ENCODE peak calls at places on chromosomes 3 and 15, in eight cellular contexts. Z is GM13976, Y is mesothelial cell of epicardium, M is A549, A is psoas muscle, J is lung, Q is Panc1, T is bronchial epithelial cell. W is an unnamed sample.

GRCh38 chr15:98983333-98983732 is 24.3 kb downstream of the PGPEP1L start:
- DNase-seq in Z (no peak), Y (no peak), M (peak), A (no peak), J (peak), Q (peak), T (peak), W (peak)

GRCh38 chr3:97931218-97931617 is 41.0 kb downstream of the RIOX2 start:
- DNase-seq in Z (no peak), Y (no peak), M (no peak), A (no peak), J (no peak), Q (no peak), T (no peak), W (no peak)

GRCh38 chr3:51940648-51941421 is 869 bp downstream of the RRP9 start:
- DNase-seq in Z (no peak), Y (no peak), M (no peak), A (no peak), J (no peak), Q (no peak), T (no peak), W (no peak)

GRCh38 chr3:131917006-131917405 is 117.8 kb downstream of the CPNE4 start:
- DNase-seq in Z (no peak), Y (no peak), M (no peak), A (no peak), J (no peak), Q (no peak), T (peak), W (no peak)

GRCh38 chr15:31082771-31083393 is 18.6 kb downstream of the TRPM1 start:
- DNase-seq in Z (no peak), Y (no peak), M (no peak), A (no peak), J (no peak), Q (no peak), T (no peak), W (no peak)

GRCh38 chr15:52439470-52439869 is 89.2 kb downstream of the MYO5A start:
- DNase-seq in Z (no peak), Y (no peak), M (no peak), A (no peak), J (no peak), Q (no peak), T (peak), W (no peak)

GRCh38 chr3:17742837-17743659 is 617 bp upstream of the TBC1D5 start:
- DNase-seq in Z (no peak), Y (peak), M (no peak), A (no peak), J (no peak), Q (peak), T (peak), W (no peak)

GRCh38 chr3:158347966-158348365 is 223.0 kb upstream of the MLF1 start:
- DNase-seq in Z (no peak), Y (no peak), M (no peak), A (no peak), J (no peak), Q (no peak), T (no peak), W (no peak)

GRCh38 chr3:9111349-9112265 is 137.8 kb downstream of the SRGAP3 start:
- DNase-seq in Z (no peak), Y (no peak), M (no peak), A (peak), J (no peak), Q (no peak), T (no peak), W (no peak)

GRCh38 chr15:34365836-34366235 is 1.2 kb downstream of the LPCAT4 start:
- DNase-seq in Z (peak), Y (no peak), M (no peak), A (no peak), J (no peak), Q (no peak), T (no peak), W (no peak)

GRCh38 chr15:78685157-78685830 is 44.3 kb upstream of the CHRNB4 start:
- DNase-seq in Z (no peak), Y (no peak), M (no peak), A (no peak), J (no peak), Q (no peak), T (no peak), W (no peak)

GRCh38 chr15:68354923-68355322 is 77.0 kb downstream of the ITGA11 start:
- DNase-seq in Z (no peak), Y (no peak), M (peak), A (no peak), J (no peak), Q (peak), T (peak), W (no peak)

GRCh38 chr3:160365872-160366522 is 33.0 kb downstream of the IFT80 start:
- DNase-seq in Z (no peak), Y (no peak), M (no peak), A (no peak), J (no peak), Q (no peak), T (no peak), W (no peak)

GRCh38 chr3:141454906-141455602 is 31.8 kb upstream of the RASA2 start:
- DNase-seq in Z (peak), Y (no peak), M (peak), A (no peak), J (no peak), Q (peak), T (peak), W (no peak)

GRCh38 chr15:34161329-34161953 is 48.5 kb downstream of the KATNBL1 start:
- DNase-seq in Z (no peak), Y (no peak), M (peak), A (no peak), J (no peak), Q (no peak), T (peak), W (no peak)

GRCh38 chr3:131701153-131701791 is 198.5 kb upstream of the MRPL3 start:
- DNase-seq in Z (no peak), Y (no peak), M (no peak), A (no peak), J (no peak), Q (no peak), T (no peak), W (no peak)

GRCh38 chr15:71201471-71201870 is 86.2 kb downstream of the THSD4 start:
- DNase-seq in Z (no peak), Y (peak), M (peak), A (no peak), J (peak), Q (no peak), T (no peak), W (no peak)

GRCh38 chr3:169907944-169908343 is 3.4 kb upstream of the SAMD7 start:
- DNase-seq in Z (no peak), Y (no peak), M (no peak), A (no peak), J (no peak), Q (no peak), T (no peak), W (no peak)

GRCh38 chr3:169215461-169215860 is 448.1 kb downstream of the MECOM start:
- DNase-seq in Z (no peak), Y (no peak), M (no peak), A (no peak), J (no peak), Q (no peak), T (no peak), W (no peak)

GRCh38 chr3:125017406-125017805 is 38.4 kb downstream of the HEG1 start:
- DNase-seq in Z (no peak), Y (no peak), M (no peak), A (no peak), J (no peak), Q (no peak), T (no peak), W (no peak)

GRCh38 chr3:110419096-110419495 is 652.5 kb upstream of the NECTIN3 start:
- DNase-seq in Z (no peak), Y (no peak), M (peak), A (no peak), J (no peak), Q (no peak), T (peak), W (no peak)

GRCh38 chr3:23116041-23116440 is 87.1 kb upstream of the UBE2E2 start:
- DNase-seq in Z (no peak), Y (no peak), M (no peak), A (no peak), J (no peak), Q (no peak), T (no peak), W (no peak)

DNA sequence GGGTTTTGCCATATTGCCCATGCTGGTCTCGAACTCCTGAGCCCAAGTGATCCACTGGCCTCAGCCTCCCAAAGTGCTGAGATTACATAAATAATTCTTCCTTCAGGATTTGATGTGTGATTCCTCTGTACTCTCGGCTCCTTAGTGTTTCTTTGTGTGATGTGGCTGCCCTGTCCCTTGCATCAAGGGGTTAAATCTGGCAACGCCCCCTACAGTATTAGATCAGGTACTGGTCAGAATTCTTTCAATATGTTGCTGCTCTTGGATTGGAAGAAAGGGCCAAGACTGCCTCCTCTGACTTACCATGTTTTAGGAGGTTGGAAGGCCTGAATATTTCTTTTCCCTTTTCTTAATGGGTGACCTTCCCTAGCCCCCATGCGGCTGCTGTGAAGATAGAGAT is 390.6 kb upstream of the WNT5A start:
- DNase-seq in Z (no peak), Y (no peak), M (no peak), A (no peak), J (no peak), Q (no peak), T (no peak), W (peak)
- TF ChIP-seq CTCF in Z (no peak), Y (no peak), M (no peak), A (no peak), J (no peak), Q (no peak), T (no peak), W (no peak)

GRCh38 chr3:101065962-101066361 is 72.7 kb upstream of the ABI3BP start:
- DNase-seq in Z (no peak), Y (no peak), M (peak), A (no peak), J (no peak), Q (no peak), T (peak), W (no peak)
- TF ChIP-seq CTCF in Z (no peak), Y (no peak), M (no peak), A (no peak), J (no peak), Q (no peak), T (no peak), W (no peak)

GRCh38 chr15:90143176-90143655 is 40.9 kb upstream of the IDH2 start:
- DNase-seq in Z (peak), Y (no peak), M (peak), A (peak), J (peak), Q (peak), T (peak), W (no peak)
- TF ChIP-seq CTCF in Z (peak), Y (peak), M (peak), A (peak), J (peak), Q (peak), T (peak), W (peak)

DNA sequence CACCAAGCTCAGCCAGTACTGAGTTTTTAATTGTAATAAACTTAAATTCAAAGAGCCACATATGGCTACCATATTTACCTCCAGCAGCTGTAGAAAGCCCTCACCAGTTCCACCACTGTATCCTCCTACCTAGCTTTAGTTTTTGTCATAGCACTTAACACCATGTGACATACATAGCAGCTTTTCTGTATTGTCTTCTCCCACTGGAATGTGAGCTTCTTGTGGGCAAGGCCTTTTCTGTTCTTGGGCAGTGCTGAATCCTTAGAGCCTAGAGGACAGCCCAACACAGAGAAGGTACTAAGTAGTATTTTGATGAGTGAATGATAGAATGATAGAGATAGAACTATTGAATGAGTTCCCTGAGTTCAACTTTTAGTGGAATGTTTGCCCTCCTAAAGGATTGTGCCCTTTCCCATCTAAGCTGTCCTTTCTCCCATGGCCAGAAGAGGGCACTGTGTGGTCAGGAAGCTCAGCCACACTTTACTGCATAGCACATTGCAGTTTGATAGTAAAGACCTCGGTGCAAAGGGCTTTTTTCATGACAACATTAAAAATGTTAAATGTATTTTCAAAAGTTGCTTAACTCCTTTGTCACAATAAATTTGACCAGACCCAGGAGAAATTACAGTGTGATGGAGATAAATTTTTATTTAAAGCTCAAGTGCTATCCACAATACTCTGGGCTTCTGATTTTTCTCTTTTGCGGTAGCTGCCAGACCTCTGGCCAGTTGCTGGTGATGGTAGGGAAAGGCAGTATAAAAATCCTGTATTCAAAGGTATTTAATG is 115.8 kb downstream of the GHSR start:
- DNase-seq in Z (peak), Y (no peak), M (peak), A (no peak), J (peak), Q (peak), T (peak), W (no peak)
- TF ChIP-seq CTCF in Z (peak), Y (peak), M (peak), A (peak), J (peak), Q (peak), T (peak), W (peak)